ENCODE peak calls at places on chromosomes 1 and 21, in six cellular contexts. I is HepG2, N is HCT116, B is H1, Q is K562, K is GM12878. L is an unnamed sample.

GRCh38 chr21:44519346-44520325 is 20.4 kb downstream of the KRTAP10-1 start:
- DNase-seq in K (no peak), Q (no peak), B (no peak), I (no peak), N (no peak), L (no peak)

GRCh38 chr1:159827549-159827948 is 876 bp downstream of the SLAMF8 start:
- DNase-seq in N (no peak), B (no peak), K (no peak), I (no peak), Q (no peak), L (no peak)

GRCh38 chr1:168180148-168180524 is 1.4 kb downstream of the TIPRL start:
- DNase-seq in I (no peak), Q (no peak), K (no peak), B (no peak), N (no peak), L (no peak)

GRCh38 chr21:33901421-33902288 is 13.9 kb downstream of the ATP5PO start:
- DNase-seq in K (no peak), Q (no peak), I (peak), N (peak), B (peak), L (peak)

GRCh38 chr1:31944205-31945089 is 6.3 kb upstream of the PTP4A2 start:
- DNase-seq in K (peak), I (peak), N (peak), Q (peak), B (peak), L (peak)

GRCh38 chr1:162422662-162423375 is 10.9 kb upstream of the SH2D1B start:
- DNase-seq in N (no peak), Q (no peak), K (no peak), I (no peak), B (no peak), L (no peak)

GRCh38 chr1:15028117-15028516 is 125.4 kb upstream of the TMEM51 start:
- DNase-seq in B (no peak), I (no peak), N (no peak), Q (no peak), K (no peak), L (no peak)

GRCh38 chr1:156583821-156584622 is 4.5 kb downstream of the TTC24 start:
- DNase-seq in Q (peak), K (no peak), I (peak), B (no peak), N (peak), L (peak)

GRCh38 chr1:180646093-180646492 is 14.3 kb downstream of the XPR1 start:
- DNase-seq in N (no peak), B (no peak), I (no peak), K (no peak), Q (no peak), L (no peak)

GRCh38 chr1:95321516-95321915 is 87.5 kb downstream of the RWDD3 start:
- DNase-seq in B (no peak), I (no peak), Q (no peak), N (no peak), K (no peak), L (no peak)

GRCh38 chr1:1946540-1946939 is 27.5 kb upstream of the TMEM52 start:
- DNase-seq in K (no peak), N (no peak), B (no peak), Q (no peak), I (no peak), L (no peak)

GRCh38 chr1:220711086-220711809 is 21.1 kb downstream of the C1orf115 start:
- DNase-seq in K (no peak), I (peak), Q (no peak), N (no peak), B (no peak), L (no peak)

GRCh38 chr21:34313116-34313515 is 50.7 kb upstream of the KCNE2 start:
- DNase-seq in K (no peak), I (no peak), N (no peak), Q (no peak), B (no peak), L (peak)

GRCh38 chr1:15304708-15305326 is 57.8 kb downstream of the FHAD1 start:
- DNase-seq in K (no peak), B (peak), I (peak), Q (peak), N (peak), L (peak)

GRCh38 chr1:179702923-179703322 is 40.2 kb upstream of the FAM163A start:
- DNase-seq in N (no peak), K (no peak), B (no peak), I (no peak), Q (no peak), L (no peak)

GRCh38 chr1:174445817-174446216 is 1.9 kb upstream of the GPR52 start:
- DNase-seq in N (no peak), I (no peak), K (no peak), Q (no peak), B (no peak), L (no peak)

GRCh38 chr1:196295766-196296165 is 312.5 kb downstream of the KCNT2 start:
- DNase-seq in Q (no peak), K (no peak), B (no peak), N (no peak), I (no peak), L (peak)

GRCh38 chr1:6599141-6599975 is 3.3 kb downstream of the KLHL21 start:
- DNase-seq in Q (no peak), B (no peak), I (no peak), N (no peak), K (no peak), L (no peak)

GRCh38 chr1:216293673-216294072 is 129.6 kb downstream of the USH2A start:
- DNase-seq in B (no peak), Q (no peak), I (no peak), N (no peak), K (no peak), L (no peak)

GRCh38 chr1:9292361-9293240 is at the start of gene SPSB1:
- DNase-seq in N (no peak), I (peak), Q (peak), B (no peak), K (no peak), L (peak)

GRCh38 chr1:110554871-110555801 is 36.2 kb upstream of the KCNA10 start:
- DNase-seq in I (peak), K (no peak), N (no peak), Q (peak), B (no peak), L (peak)

GRCh38 chr1:101112051-101112770 is 86.6 kb upstream of the DPH5 start:
- DNase-seq in Q (no peak), K (peak), I (no peak), N (no peak), B (no peak), L (peak)

GRCh38 chr1:93384656-93385055 is 38.9 kb downstream of the DR1 start:
- DNase-seq in B (no peak), N (no peak), Q (no peak), I (no peak), K (no peak), L (no peak)

GRCh38 chr1:172680244-172680643 is 21.3 kb downstream of the FASLG start:
- DNase-seq in K (no peak), B (no peak), N (no peak), Q (no peak), I (no peak), L (no peak)

GRCh38 chr21:41777934-41778815 is 11.3 kb upstream of the RIPK4 start:
- DNase-seq in N (peak), B (peak), Q (peak), K (no peak), I (peak), L (peak)

GRCh38 chr1:8889925-8890785 is 11.7 kb upstream of the ENO1 start:
- DNase-seq in I (no peak), B (no peak), N (peak), K (no peak), Q (no peak), L (no peak)

GRCh38 chr21:33655591-33656221 is 13.4 kb downstream of the ITSN1 start:
- DNase-seq in Q (peak), B (no peak), I (no peak), K (no peak), N (peak), L (peak)

GRCh38 chr1:226239421-226239820 is 16.0 kb downstream of the MIXL1 start:
- DNase-seq in I (no peak), Q (no peak), K (no peak), B (no peak), N (no peak), L (no peak)

GRCh38 chr1:22053861-22054770 is 1.6 kb downstream of the CDC42 start:
- DNase-seq in I (no peak), N (no peak), B (no peak), K (no peak), Q (no peak), L (no peak)

GRCh38 chr1:56317722-56318121 is 261.6 kb downstream of the PLPP3 start:
- DNase-seq in K (no peak), N (no peak), Q (no peak), I (no peak), B (no peak), L (no peak)

GRCh38 chr21:29303301-29303700 is 4.6 kb downstream of the BACH1 start:
- DNase-seq in K (no peak), B (no peak), Q (no peak), I (no peak), N (no peak), L (no peak)

DNA sequence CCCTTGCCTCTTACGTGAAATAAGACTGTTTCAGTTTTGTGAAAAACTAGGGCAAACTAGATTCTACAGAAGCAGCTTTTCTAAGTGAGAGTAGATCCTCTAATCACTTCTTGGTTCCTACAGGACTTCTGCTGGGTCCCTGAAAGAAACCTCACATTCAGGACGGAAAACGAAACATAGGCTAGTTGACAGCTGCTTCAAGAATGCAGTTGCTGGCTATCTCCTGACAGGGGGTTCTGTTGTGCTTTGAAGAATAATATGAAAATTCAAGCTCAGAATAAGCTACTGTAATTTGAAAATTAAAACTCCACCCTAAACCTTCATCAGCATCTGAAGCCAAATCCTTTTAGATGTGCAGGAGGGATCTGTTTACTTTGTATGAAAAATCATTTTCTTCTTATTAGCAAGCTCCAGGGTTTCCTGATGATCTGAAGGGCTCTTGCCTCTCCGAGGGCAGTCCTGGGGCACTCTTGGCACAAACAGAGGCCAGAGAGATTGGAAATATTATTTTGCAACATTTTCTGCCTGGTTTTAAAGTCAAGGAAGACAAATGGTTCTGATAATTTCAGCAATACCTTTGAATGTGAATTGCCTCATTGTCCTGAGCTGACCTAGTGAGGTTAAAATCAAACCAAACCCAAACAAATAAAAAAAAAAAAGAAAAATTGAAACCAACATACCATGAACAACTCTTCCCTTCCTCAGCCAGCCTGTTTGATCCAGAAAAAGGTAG is 55.1 kb downstream of the NTMT2 start:
- DNase-seq in I (no peak), N (no peak), B (no peak), K (no peak), Q (no peak), L (no peak)
- TF ChIP-seq CTCF in I (no peak), N (no peak), B (no peak), K (no peak), Q (no peak), L (no peak)

DNA sequence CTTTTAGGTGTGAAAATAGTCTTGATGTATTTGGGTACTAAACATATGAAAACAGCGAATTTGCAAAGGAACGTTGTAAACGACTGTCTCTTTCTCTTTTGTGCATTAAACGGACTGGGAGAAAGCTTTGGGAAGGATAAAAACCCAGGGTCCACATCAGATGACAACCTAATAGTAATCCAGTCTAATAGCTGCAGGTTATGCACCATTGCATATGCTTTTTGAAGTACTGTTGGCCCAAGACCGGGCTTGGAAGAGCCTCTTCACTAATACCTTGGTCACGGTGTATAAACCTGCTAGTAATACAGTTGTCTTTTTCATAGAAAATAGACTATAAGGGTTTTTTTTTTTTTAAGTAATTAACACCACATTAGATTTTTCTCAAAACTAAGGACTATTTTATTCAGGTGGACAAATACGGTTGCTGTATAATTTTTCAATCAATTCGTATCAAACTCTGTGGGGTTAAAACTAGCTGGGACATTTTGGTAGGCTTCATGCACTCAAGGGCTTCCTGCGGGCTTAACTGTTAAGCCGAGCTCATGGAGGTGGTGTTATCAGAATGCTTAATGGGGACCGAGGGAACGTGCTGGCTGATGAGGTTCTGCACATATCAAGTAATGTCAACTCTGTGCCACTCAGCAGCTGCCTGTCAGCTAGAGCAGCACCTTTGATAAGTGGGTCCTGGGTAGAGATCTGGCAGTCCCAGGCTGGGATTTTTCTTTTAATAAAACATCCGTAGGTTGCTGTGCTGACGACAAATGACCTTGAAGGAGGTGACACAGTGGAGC is 2.1 kb downstream of the RYR2 start:
- DNase-seq in N (no peak), I (no peak), K (no peak), B (no peak), Q (no peak), L (no peak)
- TF ChIP-seq EZH2 in N (no peak), I (no peak), K (no peak), B (no peak), Q (no peak), L (no peak)

GRCh38 chr1:191851799-191852595 is 306.3 kb upstream of the RGS18 start:
- DNase-seq in N (no peak), B (no peak), Q (no peak), I (no peak), K (no peak), L (no peak)
- TF ChIP-seq MAX in N (no peak), B (no peak), Q (no peak), I (no peak), K (no peak), L (no peak)

GRCh38 chr1:35855016-35855700 is 27.9 kb upstream of the AGO1 start:
- DNase-seq in I (no peak), Q (no peak), N (no peak), K (no peak), B (no peak), L (no peak)

GRCh38 chr1:35860680-35861079 is 22.3 kb upstream of the AGO1 start:
- DNase-seq in I (no peak), N (no peak), Q (no peak), B (no peak), K (no peak), L (no peak)

GRCh38 chr1:35852241-35852640 is 30.8 kb upstream of the AGO1 start:
- DNase-seq in K (no peak), I (no peak), B (no peak), N (no peak), Q (no peak), L (no peak)

GRCh38 chr1:35856964-35857363 is 26.0 kb upstream of the AGO1 start:
- DNase-seq in K (no peak), Q (no peak), N (no peak), I (no peak), B (no peak), L (no peak)

GRCh38 chr1:35857830-35858229 is 25.2 kb upstream of the AGO1 start:
- DNase-seq in Q (no peak), I (no peak), B (no peak), N (peak), K (no peak), L (peak)
- TF ChIP-seq CTCF in Q (peak), I (peak), B (peak), N (peak), K (peak), L (no peak)

DNA sequence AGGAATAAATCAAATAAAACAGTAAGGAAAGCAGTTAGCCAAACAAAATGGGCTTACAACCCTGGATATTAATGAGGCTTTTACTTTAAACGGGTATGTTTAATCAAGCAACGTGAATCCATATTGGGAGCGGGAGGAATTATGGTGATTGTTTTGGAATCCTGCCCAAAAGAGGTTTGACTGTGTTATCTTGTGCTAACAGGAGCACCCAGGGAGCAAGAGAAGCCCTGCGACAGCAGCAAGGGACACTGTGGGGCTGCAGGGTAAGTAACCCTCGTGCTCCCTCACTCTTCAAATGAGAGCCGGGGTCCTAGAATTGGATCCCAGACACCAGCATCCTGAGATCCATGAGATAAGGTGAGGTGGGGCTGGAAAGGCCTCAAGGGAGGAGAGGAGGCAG is 72.6 kb upstream of the PGBD5 start:
- DNase-seq in K (no peak), N (no peak), Q (no peak), I (no peak), B (no peak), L (no peak)
- TF ChIP-seq EZH2 in K (no peak), N (no peak), Q (no peak), I (no peak), B (no peak), L (no peak)

DNA sequence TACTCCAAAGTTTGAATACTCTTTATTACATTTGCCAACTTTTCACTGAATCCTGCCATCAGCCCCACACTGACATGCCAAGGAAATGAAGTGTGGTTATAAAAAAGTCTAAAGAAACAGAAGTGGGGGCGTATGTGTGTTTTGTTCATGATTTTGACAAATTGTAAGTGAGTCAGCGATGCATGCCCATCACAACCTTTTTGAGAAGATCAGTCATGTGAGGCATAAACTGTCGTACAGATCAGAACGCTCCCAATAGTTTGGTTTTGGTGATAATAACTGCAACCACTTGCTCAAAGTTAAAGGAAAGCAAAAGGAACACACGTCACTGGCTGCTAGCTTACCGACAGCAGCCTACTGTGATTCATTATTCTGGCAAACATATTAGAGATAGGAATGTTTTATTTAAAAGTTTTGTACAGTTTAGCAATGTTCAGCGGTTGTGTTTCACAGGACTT is 95.6 kb downstream of the RGS2 start:
- DNase-seq in B (no peak), N (no peak), I (no peak), K (no peak), Q (no peak), L (peak)
- TF ChIP-seq MAX in B (no peak), N (no peak), I (no peak), K (no peak), Q (no peak), L (no peak)